ENCODE peak calls at places on chromosomes 11 and 22, in seven cellular contexts. E is mucosa of descending colon, X is astrocyte of the cerebellum, S is AML-193, Q is stomach, U is AG04450, P is lower lobe of right lung. B is an unnamed sample.

GRCh38 chr11:128734439-128735224 is 40.8 kb downstream of the FLI1 start:
- DNase-seq in E (no peak), X (no peak), S (no peak), Q (peak), U (no peak), P (peak), B (peak)

GRCh38 chr11:65133724-65134123 is 595 bp downstream of the SYVN1 start:
- DNase-seq in E (peak), X (no peak), S (no peak), Q (peak), U (no peak), P (no peak), B (no peak)

GRCh38 chr11:8709002-8709672 is 26.5 kb downstream of the RPL27A start:
- DNase-seq in E (peak), X (peak), S (no peak), Q (peak), U (peak), P (no peak), B (peak)

GRCh38 chr11:58561394-58562102 is 14.1 kb downstream of the LPXN start:
- DNase-seq in E (no peak), X (no peak), S (no peak), Q (no peak), U (no peak), P (no peak), B (no peak)

GRCh38 chr11:107898270-107898669 is 30.0 kb upstream of the RAB39A start:
- DNase-seq in E (no peak), X (peak), S (peak), Q (no peak), U (peak), P (no peak), B (no peak)

GRCh38 chr22:46773074-46773473 is 10.6 kb downstream of the TBC1D22A start:
- DNase-seq in E (no peak), X (no peak), S (no peak), Q (no peak), U (no peak), P (no peak), B (no peak)

GRCh38 chr11:44191322-44192014 is 96.0 kb downstream of the EXT2 start:
- DNase-seq in E (no peak), X (no peak), S (no peak), Q (no peak), U (no peak), P (no peak), B (no peak)

GRCh38 chr11:1053121-1053901 is 16.8 kb upstream of the MUC6 start:
- DNase-seq in E (peak), X (no peak), S (no peak), Q (no peak), U (no peak), P (peak), B (no peak)

GRCh38 chr11:2474059-2474901 is 29.5 kb downstream of the KCNQ1 start:
- DNase-seq in E (peak), X (no peak), S (no peak), Q (peak), U (no peak), P (peak), B (no peak)